ENCODE peak calls at places on chromosomes 3 and 15, in eight cellular contexts. One of them, this sample, is unnamed.

GRCh38 chr3:127546970-127547733 is 43.4 kb downstream of the TPRA1 start:
- DNase-seq in GM12865: no peak
- DNase-seq in heart left ventricle: peak
- DNase-seq in cardiac fibroblast: no peak
- DNase-seq in HCT116: no peak
- DNase-seq in progenitor cell of endocrine pancreas: no peak
- DNase-seq in epithelial cell of esophagus: no peak
- DNase-seq in sigmoid colon: no peak
- DNase-seq in this sample: no peak

GRCh38 chr15:57235865-57236264 is 140.4 kb upstream of the CGNL1 start:
- DNase-seq in cardiac fibroblast: peak
- DNase-seq in progenitor cell of endocrine pancreas: no peak
- DNase-seq in epithelial cell of esophagus: no peak
- DNase-seq in sigmoid colon: no peak
- DNase-seq in HCT116: no peak
- DNase-seq in heart left ventricle: no peak
- DNase-seq in GM12865: no peak
- DNase-seq in this sample: no peak

GRCh38 chr3:42066516-42067181 is 24.5 kb upstream of the TRAK1 start:
- DNase-seq in epithelial cell of esophagus: no peak
- DNase-seq in cardiac fibroblast: peak
- DNase-seq in sigmoid colon: no peak
- DNase-seq in HCT116: no peak
- DNase-seq in heart left ventricle: peak
- DNase-seq in progenitor cell of endocrine pancreas: no peak
- DNase-seq in GM12865: peak
- DNase-seq in this sample: peak

GRCh38 chr3:111747490-111747889 is 111.6 kb upstream of the PHLDB2 start:
- DNase-seq in epithelial cell of esophagus: peak
- DNase-seq in cardiac fibroblast: peak
- DNase-seq in HCT116: no peak
- DNase-seq in GM12865: no peak
- DNase-seq in sigmoid colon: no peak
- DNase-seq in progenitor cell of endocrine pancreas: no peak
- DNase-seq in heart left ventricle: no peak
- DNase-seq in this sample: no peak

GRCh38 chr3:44883999-44884431 is 9.6 kb downstream of the TGM4 start:
- DNase-seq in progenitor cell of endocrine pancreas: no peak
- DNase-seq in sigmoid colon: no peak
- DNase-seq in HCT116: peak
- DNase-seq in cardiac fibroblast: peak
- DNase-seq in epithelial cell of esophagus: peak
- DNase-seq in heart left ventricle: no peak
- DNase-seq in GM12865: no peak
- DNase-seq in this sample: no peak

GRCh38 chr3:156477306-156477705 is 77.6 kb downstream of the SSR3 start:
- DNase-seq in heart left ventricle: no peak
- DNase-seq in sigmoid colon: no peak
- DNase-seq in cardiac fibroblast: peak
- DNase-seq in epithelial cell of esophagus: no peak
- DNase-seq in HCT116: no peak
- DNase-seq in GM12865: no peak
- DNase-seq in progenitor cell of endocrine pancreas: no peak
- DNase-seq in this sample: no peak

GRCh38 chr3:174775603-174776002 is 83.5 kb upstream of the NAALADL2 start:
- DNase-seq in cardiac fibroblast: peak
- DNase-seq in progenitor cell of endocrine pancreas: no peak
- DNase-seq in HCT116: no peak
- DNase-seq in epithelial cell of esophagus: peak
- DNase-seq in sigmoid colon: no peak
- DNase-seq in GM12865: no peak
- DNase-seq in heart left ventricle: no peak
- DNase-seq in this sample: no peak

GRCh38 chr15:41967506-41968206 is 4.7 kb downstream of the EHD4 start:
- DNase-seq in epithelial cell of esophagus: peak
- DNase-seq in GM12865: peak
- DNase-seq in sigmoid colon: peak
- DNase-seq in HCT116: no peak
- DNase-seq in progenitor cell of endocrine pancreas: no peak
- DNase-seq in cardiac fibroblast: peak
- DNase-seq in heart left ventricle: no peak
- DNase-seq in this sample: peak

GRCh38 chr3:159266779-159267178 is 464.9 kb downstream of the MFSD1 start:
- DNase-seq in HCT116: peak
- DNase-seq in heart left ventricle: no peak
- DNase-seq in GM12865: peak
- DNase-seq in epithelial cell of esophagus: peak
- DNase-seq in sigmoid colon: no peak
- DNase-seq in cardiac fibroblast: peak
- DNase-seq in progenitor cell of endocrine pancreas: peak
- DNase-seq in this sample: no peak

GRCh38 chr15:36571301-36571700 is 8.1 kb upstream of the CDIN1 start:
- DNase-seq in heart left ventricle: no peak
- DNase-seq in cardiac fibroblast: no peak
- DNase-seq in epithelial cell of esophagus: no peak
- DNase-seq in progenitor cell of endocrine pancreas: no peak
- DNase-seq in sigmoid colon: no peak
- DNase-seq in HCT116: no peak
- DNase-seq in GM12865: no peak
- DNase-seq in this sample: no peak

GRCh38 chr3:189914799-189915198 is 205.9 kb downstream of the P3H2 start:
- DNase-seq in sigmoid colon: no peak
- DNase-seq in GM12865: no peak
- DNase-seq in heart left ventricle: no peak
- DNase-seq in progenitor cell of endocrine pancreas: no peak
- DNase-seq in cardiac fibroblast: peak
- DNase-seq in HCT116: no peak
- DNase-seq in epithelial cell of esophagus: peak
- DNase-seq in this sample: no peak

GRCh38 chr3:17634964-17635363 is 107.5 kb downstream of the TBC1D5 start:
- DNase-seq in cardiac fibroblast: no peak
- DNase-seq in sigmoid colon: no peak
- DNase-seq in GM12865: no peak
- DNase-seq in epithelial cell of esophagus: no peak
- DNase-seq in heart left ventricle: no peak
- DNase-seq in HCT116: no peak
- DNase-seq in progenitor cell of endocrine pancreas: no peak
- DNase-seq in this sample: no peak

GRCh38 chr3:4995500-4996053 is 16.3 kb downstream of the BHLHE40 start:
- DNase-seq in progenitor cell of endocrine pancreas: no peak
- DNase-seq in heart left ventricle: no peak
- DNase-seq in HCT116: peak
- DNase-seq in GM12865: no peak
- DNase-seq in cardiac fibroblast: peak
- DNase-seq in epithelial cell of esophagus: peak
- DNase-seq in sigmoid colon: peak
- DNase-seq in this sample: no peak

GRCh38 chr15:76107169-76107568 is 47.4 kb downstream of the TMEM266 start:
- DNase-seq in progenitor cell of endocrine pancreas: no peak
- DNase-seq in heart left ventricle: no peak
- DNase-seq in GM12865: no peak
- DNase-seq in cardiac fibroblast: peak
- DNase-seq in sigmoid colon: no peak
- DNase-seq in epithelial cell of esophagus: peak
- DNase-seq in HCT116: no peak
- DNase-seq in this sample: no peak
- TF ChIP-seq CTCF in progenitor cell of endocrine pancreas: no peak
- TF ChIP-seq CTCF in heart left ventricle: no peak
- TF ChIP-seq CTCF in GM12865: no peak
- TF ChIP-seq CTCF in cardiac fibroblast: no peak
- TF ChIP-seq CTCF in sigmoid colon: no peak
- TF ChIP-seq CTCF in epithelial cell of esophagus: no peak
- TF ChIP-seq CTCF in HCT116: no peak
- TF ChIP-seq CTCF in this sample: no peak

GRCh38 chr3:39107874-39108308 is 411 bp downstream of the TTC21A start:
- DNase-seq in heart left ventricle: no peak
- DNase-seq in GM12865: no peak
- DNase-seq in cardiac fibroblast: no peak
- DNase-seq in sigmoid colon: no peak
- DNase-seq in HCT116: no peak
- DNase-seq in epithelial cell of esophagus: no peak
- DNase-seq in progenitor cell of endocrine pancreas: no peak
- DNase-seq in this sample: no peak

GRCh38 chr3:39108309-39108708 is 829 bp downstream of the TTC21A start:
- DNase-seq in GM12865: peak
- DNase-seq in HCT116: no peak
- DNase-seq in progenitor cell of endocrine pancreas: no peak
- DNase-seq in heart left ventricle: no peak
- DNase-seq in sigmoid colon: no peak
- DNase-seq in cardiac fibroblast: no peak
- DNase-seq in epithelial cell of esophagus: no peak
- DNase-seq in this sample: peak

GRCh38 chr3:39105687-39106063 is 1.8 kb downstream of the GORASP1 start:
- DNase-seq in cardiac fibroblast: no peak
- DNase-seq in sigmoid colon: no peak
- DNase-seq in HCT116: no peak
- DNase-seq in progenitor cell of endocrine pancreas: no peak
- DNase-seq in GM12865: no peak
- DNase-seq in heart left ventricle: no peak
- DNase-seq in epithelial cell of esophagus: no peak
- DNase-seq in this sample: no peak

GRCh38 chr3:39106281-39107055 is 959 bp downstream of the GORASP1 start:
- DNase-seq in HCT116: no peak
- DNase-seq in cardiac fibroblast: peak
- DNase-seq in heart left ventricle: no peak
- DNase-seq in progenitor cell of endocrine pancreas: no peak
- DNase-seq in sigmoid colon: no peak
- DNase-seq in GM12865: no peak
- DNase-seq in epithelial cell of esophagus: peak
- DNase-seq in this sample: no peak

GRCh38 chr3:39107056-39107873 is at the start of the genes GORASP1 and TTC21A:
- DNase-seq in heart left ventricle: peak
- DNase-seq in epithelial cell of esophagus: peak
- DNase-seq in progenitor cell of endocrine pancreas: peak
- DNase-seq in HCT116: peak
- DNase-seq in sigmoid colon: peak
- DNase-seq in cardiac fibroblast: peak
- DNase-seq in GM12865: peak
- DNase-seq in this sample: peak
- TF ChIP-seq CTCF in heart left ventricle: no peak
- TF ChIP-seq CTCF in epithelial cell of esophagus: no peak
- TF ChIP-seq CTCF in progenitor cell of endocrine pancreas: peak
- TF ChIP-seq CTCF in HCT116: no peak
- TF ChIP-seq CTCF in sigmoid colon: no peak
- TF ChIP-seq CTCF in cardiac fibroblast: no peak
- TF ChIP-seq CTCF in GM12865: no peak
- TF ChIP-seq CTCF in this sample: no peak

DNA sequence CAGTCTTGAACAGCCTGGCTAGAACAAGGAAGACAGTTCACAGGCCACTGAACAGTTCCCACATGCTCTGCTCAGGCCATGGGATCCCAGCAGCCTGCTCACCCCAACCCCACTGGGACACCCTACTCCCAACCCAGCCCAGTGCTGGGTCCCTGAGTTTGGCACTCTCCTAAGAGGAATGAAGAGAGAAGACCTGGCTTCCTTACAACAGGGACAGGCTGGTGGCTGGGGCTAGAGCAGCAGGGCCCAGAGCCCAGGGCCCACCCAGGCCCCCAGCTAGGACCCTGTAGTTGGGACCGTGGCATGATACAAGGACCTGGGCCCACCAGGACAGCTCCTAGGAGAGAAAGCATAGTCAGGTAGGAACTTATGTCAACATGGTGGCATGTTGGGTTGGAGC is 43.4 kb downstream of the SEMA3G start:
- DNase-seq in cardiac fibroblast: no peak
- DNase-seq in HCT116: no peak
- DNase-seq in progenitor cell of endocrine pancreas: no peak
- DNase-seq in sigmoid colon: no peak
- DNase-seq in GM12865: no peak
- DNase-seq in heart left ventricle: peak
- DNase-seq in epithelial cell of esophagus: no peak
- DNase-seq in this sample: no peak
- TF ChIP-seq CTCF in cardiac fibroblast: no peak
- TF ChIP-seq CTCF in HCT116: no peak
- TF ChIP-seq CTCF in progenitor cell of endocrine pancreas: no peak
- TF ChIP-seq CTCF in sigmoid colon: no peak
- TF ChIP-seq CTCF in GM12865: no peak
- TF ChIP-seq CTCF in heart left ventricle: no peak
- TF ChIP-seq CTCF in epithelial cell of esophagus: no peak
- TF ChIP-seq CTCF in this sample: no peak

GRCh38 chr15:74839526-74840395 is 3.2 kb downstream of the ULK3 start:
- DNase-seq in epithelial cell of esophagus: no peak
- DNase-seq in progenitor cell of endocrine pancreas: no peak
- DNase-seq in heart left ventricle: no peak
- DNase-seq in cardiac fibroblast: no peak
- DNase-seq in GM12865: no peak
- DNase-seq in HCT116: no peak
- DNase-seq in sigmoid colon: no peak
- DNase-seq in this sample: no peak
- TF ChIP-seq CTCF in epithelial cell of esophagus: no peak
- TF ChIP-seq CTCF in progenitor cell of endocrine pancreas: no peak
- TF ChIP-seq CTCF in heart left ventricle: no peak
- TF ChIP-seq CTCF in cardiac fibroblast: peak
- TF ChIP-seq CTCF in GM12865: no peak
- TF ChIP-seq CTCF in HCT116: no peak
- TF ChIP-seq CTCF in sigmoid colon: no peak
- TF ChIP-seq CTCF in this sample: no peak

GRCh38 chr3:36600413-36600812 is 163.9 kb downstream of the DCLK3 start:
- DNase-seq in cardiac fibroblast: no peak
- DNase-seq in sigmoid colon: no peak
- DNase-seq in HCT116: peak
- DNase-seq in epithelial cell of esophagus: no peak
- DNase-seq in progenitor cell of endocrine pancreas: no peak
- DNase-seq in GM12865: no peak
- DNase-seq in heart left ventricle: no peak
- DNase-seq in this sample: no peak
- TF ChIP-seq CTCF in cardiac fibroblast: no peak
- TF ChIP-seq CTCF in sigmoid colon: no peak
- TF ChIP-seq CTCF in HCT116: peak
- TF ChIP-seq CTCF in epithelial cell of esophagus: no peak
- TF ChIP-seq CTCF in progenitor cell of endocrine pancreas: no peak
- TF ChIP-seq CTCF in GM12865: no peak
- TF ChIP-seq CTCF in heart left ventricle: no peak
- TF ChIP-seq CTCF in this sample: no peak

DNA sequence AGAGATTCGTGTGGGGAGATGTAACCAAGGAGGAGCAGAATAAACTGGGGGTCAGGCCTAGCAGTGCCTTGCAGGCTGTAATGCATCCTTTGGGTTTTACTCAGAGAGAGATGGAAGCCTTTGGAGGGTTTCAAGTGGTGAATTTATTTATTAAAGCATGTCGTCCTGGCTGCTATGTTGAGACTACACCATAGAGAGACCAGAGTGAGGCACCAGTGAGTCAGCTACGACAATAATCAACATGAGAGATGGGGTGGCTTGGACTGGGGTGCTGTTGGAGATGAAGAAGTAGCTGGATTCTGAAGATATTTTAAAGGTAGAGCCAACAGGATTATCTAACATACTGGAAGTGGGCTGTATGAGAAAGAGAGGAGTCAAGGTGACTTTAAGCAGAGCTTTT is 335.3 kb upstream of the ARHGEF26 start:
- DNase-seq in epithelial cell of esophagus: peak
- DNase-seq in HCT116: no peak
- DNase-seq in GM12865: peak
- DNase-seq in sigmoid colon: no peak
- DNase-seq in cardiac fibroblast: no peak
- DNase-seq in progenitor cell of endocrine pancreas: no peak
- DNase-seq in heart left ventricle: no peak
- DNase-seq in this sample: no peak
- TF ChIP-seq CTCF in epithelial cell of esophagus: no peak
- TF ChIP-seq CTCF in HCT116: peak
- TF ChIP-seq CTCF in GM12865: peak
- TF ChIP-seq CTCF in sigmoid colon: no peak
- TF ChIP-seq CTCF in cardiac fibroblast: no peak
- TF ChIP-seq CTCF in progenitor cell of endocrine pancreas: no peak
- TF ChIP-seq CTCF in heart left ventricle: no peak
- TF ChIP-seq CTCF in this sample: no peak